ENCODE peak calls at places on chromosomes 13 and 19, in eight cellular contexts. Y, X, I, D, K, W, B and R are unnamed samples.

GRCh38 chr19:47013041-47013517 is 6.6 kb upstream of the NPAS1 start:
- DNase-seq in W (peak; percentile 53), X (peak; percentile 81), B (peak; percentile 58), I (peak; percentile 60), D (peak; percentile 56), Y (peak; percentile 81), K (peak; percentile 51), R (no peak)

GRCh38 chr13:22926176-22927007 is 254.4 kb upstream of the SGCG start:
- DNase-seq in B (no peak), X (no peak), Y (peak; percentile 45), K (no peak), I (peak; percentile 17), W (no peak), D (no peak), R (no peak)

GRCh38 chr13:113650731-113651148 is 7.3 kb downstream of the ATP4B start:
- DNase-seq in D (no peak), I (no peak), B (no peak), Y (no peak), X (no peak), K (no peak), W (no peak), R (no peak)

GRCh38 chr19:11964496-11964857 is 363 bp upstream of the ZNF763 start:
- DNase-seq in W (no peak), K (no peak), X (no peak), D (no peak), Y (no peak), B (no peak), I (no peak), R (no peak)

GRCh38 chr13:40776681-40777165 is 5.7 kb upstream of the MRPS31 start:
- DNase-seq in X (no peak), Y (peak; percentile 85), W (peak; percentile 52), D (peak; percentile 48), B (peak; percentile 40), I (peak; percentile 31), K (peak; percentile 55), R (no peak)

GRCh38 chr13:40191186-40191980 is 475.1 kb downstream of the FOXO1 start:
- DNase-seq in I (no peak), B (peak; percentile 24), W (no peak), X (peak; percentile 35), D (no peak), Y (peak; percentile 23), K (no peak), R (no peak)

GRCh38 chr13:41708648-41709175 is 251.4 kb downstream of the RGCC start:
- DNase-seq in W (no peak), Y (no peak), I (peak; percentile 45), B (no peak), K (no peak), D (no peak), X (no peak), R (no peak)

GRCh38 chr19:54232552-54232934 is 9.7 kb upstream of the LILRB3 start:
- DNase-seq in I (no peak), K (no peak), D (no peak), Y (no peak), B (no peak), X (no peak), W (no peak), R (no peak)

GRCh38 chr13:114142640-114143490 is 10.4 kb upstream of the RASA3 start:
- DNase-seq in W (peak; percentile 59), B (no peak), X (no peak), I (no peak), D (peak; percentile 37), K (peak; percentile 65), Y (peak; percentile 22), R (peak; percentile 89)

GRCh38 chr13:87884874-87885273 is 213.7 kb downstream of the SLITRK5 start:
- DNase-seq in W (no peak), D (no peak), I (no peak), Y (no peak), K (peak; percentile 2), B (peak; percentile 52), X (peak; percentile 67), R (no peak)

GRCh38 chr13:45055198-45055901 is 65.0 kb upstream of the GTF2F2 start:
- DNase-seq in K (peak; percentile 93), D (peak; percentile 56), W (no peak), X (peak; percentile 78), I (peak; percentile 95), B (peak; percentile 93), Y (peak; percentile 91), R (no peak)

GRCh38 chr13:114087430-114087829 is 45.0 kb downstream of the RASA3 start:
- DNase-seq in I (no peak), Y (no peak), W (no peak), X (no peak), K (no peak), D (no peak), B (no peak), R (no peak)

GRCh38 chr13:78177306-78177705 is 258.7 kb upstream of the EDNRB start:
- DNase-seq in W (no peak), K (no peak), I (no peak), B (no peak), Y (no peak), X (no peak), D (no peak), R (no peak)

GRCh38 chr13:25046274-25046984 is 49.5 kb upstream of the PABPC3 start:
- DNase-seq in I (no peak), Y (no peak), W (no peak), B (no peak), D (no peak), K (no peak), X (no peak), R (no peak)

GRCh38 chr19:48395170-48395455 is 1.6 kb downstream of the GRIN2D start:
- DNase-seq in B (no peak), W (no peak), I (no peak), D (no peak), K (no peak), X (no peak), Y (no peak), R (no peak)

GRCh38 chr19:32662186-32662585 is 12.8 kb downstream of the ANKRD27 start:
- DNase-seq in I (peak; percentile 40), Y (peak; percentile 40), X (peak; percentile 46), D (no peak), B (peak; percentile 49), K (peak; percentile 58), W (no peak), R (no peak)